ENCODE peak calls at places on chromosomes 4 and X, in eight cellular contexts. J, Q, A, B, I, L, G and F are unnamed samples.
A peak's percentile ranks its signal among the peaks of the same experiment; 100 is the strongest.

GRCh38 chr4:73068496-73069337 is 799 bp downstream of the COX18 start:
- DNase-seq in B (peak; percentile 12), A (no peak), J (peak; percentile 32), L (no peak), I (peak; percentile 78), Q (no peak), G (no peak), F (peak; percentile 68)

GRCh38 chrX:129953334-129953648 is 29.1 kb upstream of the BCORL1 start:
- DNase-seq in J (no peak), L (no peak), A (no peak), G (no peak), Q (no peak), I (no peak), B (no peak), F (no peak)

GRCh38 chr4:181564616-181565015 is 678.6 kb upstream of the TENM3 start:
- DNase-seq in J (peak; percentile 1), L (no peak), A (no peak), G (no peak), I (no peak), Q (no peak), B (no peak), F (no peak)

GRCh38 chr4:23369331-23369730 is 520.5 kb downstream of the PPARGC1A start:
- DNase-seq in A (no peak), I (no peak), Q (no peak), G (no peak), J (no peak), B (no peak), L (no peak), F (no peak)

GRCh38 chrX:38819709-38820108 is 18.4 kb downstream of the MID1IP1 start:
- DNase-seq in A (no peak), G (no peak), J (no peak), Q (no peak), I (no peak), L (no peak), B (no peak), F (no peak)

GRCh38 chrX:11419102-11419501 is 125.9 kb downstream of the AMELX start:
- DNase-seq in Q (no peak), B (no peak), A (no peak), G (no peak), I (peak; percentile 13), J (no peak), L (no peak), F (peak; percentile 1)

GRCh38 chr4:53183754-53184153 is 182.1 kb downstream of the SCFD2 start:
- DNase-seq in J (no peak), B (no peak), G (no peak), L (no peak), I (no peak), A (no peak), Q (no peak), F (no peak)

GRCh38 chrX:38327007-38327774 is at the start of gene RPGR:
- DNase-seq in B (peak; percentile 95), A (peak; percentile 94), I (peak; percentile 93), L (peak; percentile 97), G (peak; percentile 78), Q (peak; percentile 92), J (peak; percentile 91), F (peak; percentile 93)

GRCh38 chr4:155762351-155762750 is 3.5 kb downstream of the GUCY1B1 start:
- DNase-seq in Q (no peak), G (no peak), L (no peak), I (no peak), A (no peak), B (no peak), J (peak; percentile 38), F (no peak)

GRCh38 chr4:67332627-67333026 is 212.7 kb downstream of the CENPC start:
- DNase-seq in A (no peak), Q (no peak), G (no peak), J (no peak), I (peak; percentile 2), B (no peak), L (no peak), F (peak; percentile 37)

GRCh38 chrX:63713510-63713909 is 71.5 kb downstream of the ARHGEF9 start:
- DNase-seq in G (no peak), J (peak; percentile 9), L (no peak), B (no peak), I (peak; percentile 29), Q (no peak), A (no peak), F (no peak)

GRCh38 chrX:119728487-119728886 is 29.9 kb upstream of the SOWAHD start:
- DNase-seq in G (peak; percentile 13), B (no peak), J (no peak), L (peak; percentile 40), I (no peak), A (no peak), Q (no peak), F (no peak)

GRCh38 chr4:133000012-133000411 is 149.1 kb upstream of the PCDH10 start:
- DNase-seq in L (no peak), B (no peak), G (no peak), I (peak; percentile 95), J (no peak), A (no peak), Q (no peak), F (no peak)

GRCh38 chrX:113804293-113804692 is 779.6 kb upstream of the HTR2C start:
- DNase-seq in G (no peak), I (no peak), B (no peak), L (no peak), A (no peak), J (no peak), Q (no peak), F (no peak)

GRCh38 chr4:47373174-47373573 is 90.3 kb downstream of the COMMD8 start:
- DNase-seq in L (no peak), B (no peak), J (no peak), I (no peak), Q (no peak), G (no peak), A (no peak), F (no peak)

GRCh38 chr4:987689-988513 is 1.1 kb downstream of the IDUA start:
- DNase-seq in Q (no peak), A (no peak), B (no peak), J (no peak), I (no peak), L (no peak), G (no peak), F (no peak)

GRCh38 chr4:986949-987688 is at the start of gene IDUA:
- DNase-seq in G (peak; percentile 58), A (peak; percentile 73), B (peak; percentile 90), Q (peak; percentile 82), I (peak; percentile 75), L (peak; percentile 98), J (peak; percentile 53), F (peak; percentile 81)

GRCh38 chr4:984336-985054 is 2.3 kb upstream of the IDUA start:
- DNase-seq in G (no peak), L (no peak), Q (no peak), I (no peak), B (no peak), J (no peak), A (no peak), F (no peak)

GRCh38 chr4:985123-985830 is 1.6 kb upstream of the IDUA start:
- DNase-seq in J (no peak), G (peak; percentile 46), A (peak; percentile 80), B (peak; percentile 89), I (peak; percentile 24), L (peak; percentile 93), Q (no peak), F (peak; percentile 81)

DNA sequence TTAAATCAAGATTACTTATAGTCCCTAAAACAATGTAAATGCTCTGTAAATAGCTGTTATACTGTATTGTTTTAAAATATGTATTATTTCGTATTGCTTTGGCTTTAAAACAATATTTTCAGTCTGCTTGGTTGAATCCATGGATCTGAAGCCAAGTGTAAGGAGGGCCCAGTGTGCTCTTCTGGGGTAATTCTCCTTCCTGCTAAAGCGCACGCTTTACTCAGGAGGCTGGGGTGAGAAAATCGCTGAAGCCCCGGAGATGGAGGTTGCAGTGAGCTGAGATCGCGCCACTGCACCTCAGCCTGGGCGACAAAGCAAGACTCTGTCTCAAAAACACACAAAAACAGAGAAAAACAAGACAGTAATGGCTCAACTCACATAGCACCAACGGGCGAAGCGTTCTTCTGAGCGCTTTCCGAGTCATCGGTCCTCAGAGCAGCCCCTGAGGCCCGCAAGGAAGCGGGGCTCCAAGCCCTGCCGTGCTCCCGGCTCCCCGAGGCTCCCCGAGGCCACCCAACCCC is 356 bp upstream of the IDUA start:
- DNase-seq in I (no peak), Q (no peak), A (no peak), G (no peak), J (no peak), B (no peak), L (no peak), F (no peak)
- TF ChIP-seq POLR2A in I (peak; percentile 84), Q (no peak), A (peak; percentile 60), G (no peak), J (no peak), B (peak; percentile 39), L (no peak), F (peak; percentile 48)

GRCh38 chrX:154006965-154007364 is 12.7 kb downstream of the IRAK1 start:
- DNase-seq in I (no peak), A (no peak), B (no peak), G (no peak), J (no peak), L (no peak), Q (no peak), F (no peak)
- TF ChIP-seq POLR2A in I (no peak), A (no peak), B (no peak), G (no peak), J (no peak), L (no peak), Q (no peak), F (no peak)

DNA sequence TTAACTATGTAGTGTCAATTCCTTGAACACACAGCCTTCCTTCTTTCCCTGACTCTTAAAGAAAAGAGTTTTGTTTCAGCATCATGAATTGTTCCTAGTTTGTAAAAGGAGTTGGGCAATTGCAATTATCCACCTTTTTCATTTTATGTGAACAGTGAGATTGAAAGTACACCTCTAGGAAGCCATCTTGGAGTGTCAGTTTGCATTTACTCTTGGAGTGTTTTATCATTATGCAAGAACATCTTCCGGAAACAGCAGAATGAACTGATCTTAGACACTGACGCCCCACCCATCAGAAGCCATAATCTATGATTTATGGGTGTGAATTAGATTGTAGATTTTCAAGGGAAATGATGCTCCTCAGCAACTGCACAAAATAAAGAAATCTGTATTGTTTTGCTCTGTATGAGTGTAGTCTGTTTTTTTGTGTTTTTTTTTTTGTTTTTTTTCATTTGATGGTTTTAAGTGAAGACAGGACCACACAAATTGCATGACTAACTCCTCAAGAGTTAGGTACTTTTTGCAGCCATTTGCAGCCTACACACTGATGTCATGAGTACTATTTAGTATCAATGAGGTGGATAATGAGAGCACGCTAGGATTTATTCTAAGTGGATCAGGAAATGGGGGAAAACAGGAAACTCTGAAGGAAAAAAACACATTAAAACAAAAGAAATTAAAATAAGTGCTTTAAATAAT is 19.5 kb upstream of the FGF2 start:
- DNase-seq in J (peak; percentile 65), L (no peak), I (no peak), B (no peak), G (no peak), A (no peak), Q (no peak), F (no peak)
- TF ChIP-seq POLR2A in J (no peak), L (no peak), I (no peak), B (no peak), G (no peak), A (no peak), Q (no peak), F (no peak)

DNA sequence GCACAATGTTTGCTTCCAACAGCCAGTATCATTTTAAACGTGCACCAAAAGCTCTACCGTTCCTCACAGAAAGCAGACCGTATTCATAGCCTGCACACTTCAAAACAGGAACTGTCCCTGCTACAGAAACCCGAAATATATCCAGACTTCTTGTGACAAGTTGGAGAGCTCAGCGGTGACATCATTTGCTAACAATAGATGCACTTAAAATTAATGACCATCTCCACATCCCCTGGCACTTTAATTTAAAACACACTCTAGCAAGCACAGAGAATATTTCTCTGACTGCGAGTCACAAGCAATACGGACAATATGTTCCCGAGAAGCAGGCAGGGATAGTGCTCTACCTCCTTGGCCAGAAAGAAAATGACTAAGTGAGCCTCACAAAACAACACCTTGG is 2.5 kb downstream of the NYX start:
- DNase-seq in Q (no peak), A (no peak), G (no peak), J (peak; percentile 24), I (peak; percentile 6), B (no peak), L (no peak), F (no peak)
- TF ChIP-seq POLR2A in Q (no peak), A (no peak), G (no peak), J (no peak), I (no peak), B (no peak), L (no peak), F (no peak)